ENCODE peak calls at places on chromosomes 2 and 18, in six cellular contexts. A is tibial nerve, Z is GM23338, H is cardiac fibroblast, P is GM12865, T is astrocyte of the spinal cord. M is an unnamed sample.

GRCh38 chr2:217928324-217929293 is 74.2 kb downstream of the TNS1 start:
- DNase-seq in A (no peak), Z (no peak), H (no peak), P (no peak), T (no peak), M (no peak)

GRCh38 chr18:48806551-48807261 is 144.1 kb downstream of the SMAD7 start:
- DNase-seq in A (no peak), Z (peak; percentile 17), H (no peak), P (peak; percentile 51), T (peak; percentile 50), M (peak; percentile 29)

GRCh38 chr2:177338177-177338721 is 54.3 kb upstream of the AGPS start:
- DNase-seq in A (no peak), Z (no peak), H (peak; percentile 70), P (peak; percentile 18), T (peak; percentile 70), M (peak; percentile 79)

GRCh38 chr2:212791579-212791978 is 253.0 kb upstream of the ERBB4 start:
- DNase-seq in A (no peak), Z (no peak), H (no peak), P (no peak), T (no peak), M (no peak)

GRCh38 chr2:170218456-170218855 is 40.5 kb downstream of the MYO3B start:
- DNase-seq in A (no peak), Z (no peak), H (no peak), P (no peak), T (no peak), M (no peak)

GRCh38 chr2:20356042-20356441 is 5.4 kb upstream of the PUM2 start:
- DNase-seq in A (no peak), Z (no peak), H (peak; percentile 69), P (peak; percentile 21), T (peak; percentile 94), M (peak; percentile 99)

GRCh38 chr18:68660355-68661183 is 54.3 kb downstream of the TMX3 start:
- DNase-seq in A (no peak), Z (peak; percentile 74), H (peak; percentile 74), P (peak; percentile 31), T (peak; percentile 60), M (peak; percentile 55)

GRCh38 chr2:8496617-8497016 is 185.2 kb upstream of the ID2 start:
- DNase-seq in A (no peak), Z (no peak), H (no peak), P (no peak), T (no peak), M (no peak)

GRCh38 chr2:88831792-88832248 is 140.3 kb downstream of the RPIA start:
- DNase-seq in A (no peak), Z (peak; percentile 96), H (peak; percentile 34), P (peak; percentile 80), T (peak; percentile 6), M (peak; percentile 37)

GRCh38 chr2:100012575-100012974 is 129.8 kb downstream of the AFF3 start:
- DNase-seq in A (no peak), Z (no peak), H (no peak), P (no peak), T (no peak), M (no peak)

GRCh38 chr2:189287982-189288494 is 108.5 kb upstream of the COL5A2 start:
- DNase-seq in A (no peak), Z (peak; percentile 82), H (peak; percentile 91), P (peak; percentile 25), T (peak; percentile 94), M (peak; percentile 93)

GRCh38 chr18:79511671-79512301 is 116.1 kb downstream of the NFATC1 start:
- DNase-seq in A (peak; percentile 13), Z (no peak), H (no peak), P (no peak), T (no peak), M (no peak)

GRCh38 chr2:25453199-25453903 is 111.6 kb upstream of the DNMT3A start:
- DNase-seq in A (no peak), Z (no peak), H (no peak), P (peak; percentile 75), T (peak; percentile 8), M (peak; percentile 13)

GRCh38 chr18:26928669-26929313 is 63.3 kb upstream of the AQP4 start:
- DNase-seq in A (no peak), Z (no peak), H (no peak), P (no peak), T (no peak), M (peak; percentile 2)

GRCh38 chr18:67232406-67232805 is 284.1 kb downstream of the DSEL start:
- DNase-seq in A (no peak), Z (peak; percentile 29), H (peak; percentile 71), P (no peak), T (peak; percentile 76), M (peak; percentile 94)

GRCh38 chr2:46689993-46690392 is 210.6 kb downstream of the TMEM247 start:
- DNase-seq in A (no peak), Z (no peak), H (peak; percentile 67), P (no peak), T (no peak), M (no peak)

GRCh38 chr2:129863350-129863749 is 116.1 kb upstream of the RAB6C start:
- DNase-seq in A (no peak), Z (no peak), H (no peak), P (no peak), T (no peak), M (no peak)

GRCh38 chr2:26721267-26722032 is 28.9 kb downstream of the KCNK3 start:
- DNase-seq in A (no peak), Z (peak; percentile 45), H (peak; percentile 32), P (no peak), T (no peak), M (no peak)

GRCh38 chr2:8296340-8296739 is 385.5 kb upstream of the ID2 start:
- DNase-seq in A (no peak), Z (no peak), H (no peak), P (no peak), T (no peak), M (no peak)

GRCh38 chr2:68833162-68833561 is 38.0 kb downstream of the BMP10 start:
- DNase-seq in A (no peak), Z (no peak), H (no peak), P (no peak), T (no peak), M (no peak)

GRCh38 chr18:13178197-13178596 is 40.4 kb upstream of the LDLRAD4 start:
- DNase-seq in A (no peak), Z (no peak), H (no peak), P (no peak), T (no peak), M (no peak)

GRCh38 chr2:61328707-61329251 is 142.1 kb downstream of the USP34 start:
- DNase-seq in A (no peak), Z (no peak), H (no peak), P (peak; percentile 18), T (peak; percentile 17), M (peak; percentile 20)

GRCh38 chr2:59957539-59957938 is 595.9 kb downstream of the BCL11A start:
- DNase-seq in A (no peak), Z (no peak), H (no peak), P (no peak), T (no peak), M (no peak)

GRCh38 chr2:196696423-196697073 is 57.0 kb downstream of the CCDC150 start:
- DNase-seq in A (no peak), Z (peak; percentile 2), H (peak; percentile 47), P (no peak), T (peak; percentile 72), M (peak; percentile 93)

GRCh38 chr2:181231151-181231550 is 226.0 kb upstream of the ITGA4 start:
- DNase-seq in A (no peak), Z (peak; percentile 6), H (no peak), P (peak; percentile 11), T (no peak), M (peak; percentile 44)

GRCh38 chr2:209459359-209459758 is 35.5 kb downstream of the MAP2 start:
- DNase-seq in A (no peak), Z (no peak), H (no peak), P (no peak), T (no peak), M (peak; percentile 67)
- H3K4me3 ChIP-seq in A (no peak overlapping the region), Z (no peak overlapping the region), H (no peak overlapping the region), P (no peak overlapping the region), T (no peak overlapping the region), M (no peak overlapping the region)

DNA sequence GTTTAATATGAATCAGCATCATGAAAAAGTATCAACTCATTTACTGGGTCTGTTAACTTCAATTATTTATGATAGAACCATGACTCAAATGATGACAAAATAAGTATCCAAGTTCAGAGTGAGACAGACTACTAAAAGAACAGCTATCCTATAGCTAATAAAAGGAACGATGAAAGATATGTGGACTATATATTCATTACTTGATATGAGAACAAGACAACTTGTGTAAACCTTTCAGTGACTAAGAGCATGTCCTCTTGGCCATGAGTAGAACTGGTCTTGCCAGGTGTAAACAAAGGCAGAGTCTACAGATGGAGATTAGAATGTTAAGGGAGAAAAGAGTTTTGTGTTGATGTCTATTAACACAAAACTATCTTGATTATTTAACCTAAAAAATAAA is 360.4 kb upstream of the ZC3H15 start:
- DNase-seq in A (no peak), Z (no peak), H (no peak), P (no peak), T (no peak), M (peak; percentile 39)
- H3K4me3 ChIP-seq in A (no peak overlapping the region), Z (peak overlapping the region; percentile 4), H (no peak overlapping the region), P (no peak overlapping the region), T (no peak overlapping the region), M (no peak overlapping the region)

GRCh38 chr18:63135101-63135500 is 184.5 kb downstream of the BCL2 start:
- DNase-seq in A (no peak), Z (no peak), H (no peak), P (no peak), T (no peak), M (no peak)

GRCh38 chr18:63140997-63141776 is 178.4 kb downstream of the BCL2 start:
- DNase-seq in A (no peak), Z (no peak), H (no peak), P (no peak), T (no peak), M (no peak)

GRCh38 chr18:63140038-63140450 is 179.5 kb downstream of the BCL2 start:
- DNase-seq in A (no peak), Z (no peak), H (no peak), P (peak; percentile 75), T (no peak), M (no peak)

GRCh38 chr18:63138469-63139340 is 180.9 kb downstream of the BCL2 start:
- DNase-seq in A (no peak), Z (peak; percentile 93), H (peak; percentile 15), P (peak; percentile 93), T (no peak), M (no peak)

GRCh38 chr18:63137999-63138448 is 181.5 kb downstream of the BCL2 start:
- DNase-seq in A (no peak), Z (no peak), H (peak; percentile 19), P (peak; percentile 81), T (no peak), M (no peak)
- H3K4me3 ChIP-seq in A (peak overlapping the region; percentile 19), Z (peak overlapping the region; percentile 19), H (no peak overlapping the region), P (peak overlapping the region; percentile 70), T (no peak overlapping the region), M (no peak overlapping the region)

DNA sequence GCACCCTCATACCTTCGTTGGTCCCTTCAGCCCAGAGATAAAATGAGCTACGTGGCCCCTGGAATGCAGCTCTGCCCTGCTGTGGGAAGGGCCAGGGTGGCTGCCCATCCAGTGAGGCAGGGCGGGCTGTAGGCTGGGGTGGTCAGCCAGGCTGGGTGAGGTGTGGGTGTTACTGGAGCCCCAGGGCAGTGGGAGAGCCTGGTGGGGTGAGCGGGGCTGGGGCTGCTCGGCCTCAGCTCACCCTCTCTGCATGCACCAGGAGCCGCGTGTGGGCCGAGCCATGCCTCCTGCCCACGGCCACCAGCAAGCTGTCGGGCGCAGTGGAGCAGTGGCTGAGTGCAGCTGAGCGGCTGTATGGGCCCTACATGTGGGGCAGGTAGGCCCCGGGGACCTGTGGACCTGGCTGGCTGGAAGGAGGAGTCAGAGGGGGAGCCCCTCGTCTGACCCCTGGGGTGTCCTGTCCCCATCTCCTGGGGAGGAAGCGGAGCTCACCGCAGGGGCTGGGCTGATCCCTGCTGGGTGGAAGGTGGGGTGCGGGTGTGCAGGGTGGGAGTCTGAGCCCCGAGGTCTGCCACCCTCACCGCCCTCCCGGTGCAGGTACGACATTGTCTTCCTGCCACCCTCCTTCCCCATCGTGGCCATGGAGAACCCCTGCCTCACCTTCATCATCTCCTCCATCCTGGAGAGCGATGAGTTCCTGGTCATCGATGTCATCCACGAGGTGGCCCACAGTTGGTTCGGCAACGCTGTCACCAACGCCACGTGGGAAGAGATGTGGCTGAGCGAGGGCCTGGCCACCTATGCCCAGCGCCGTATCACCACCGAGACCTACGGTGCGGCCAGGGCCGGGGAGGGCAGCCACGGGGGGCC is 5.5 kb downstream of the RNPEPL1 start:
- DNase-seq in A (no peak), Z (no peak), H (no peak), P (no peak), T (no peak), M (no peak)
- H3K4me3 ChIP-seq in A (no peak overlapping the region), Z (no peak overlapping the region), H (no peak overlapping the region), P (no peak overlapping the region), T (no peak overlapping the region), M (no peak overlapping the region)